ENCODE peak calls at places on chromosomes 6 and 20, in six cellular contexts. L is HCT116, S is breast epithelium, K is uterus, O is right lobe of liver, M is thyroid gland. H is an unnamed sample.

GRCh38 chr6:127812985-127813681 is 87.7 kb downstream of the THEMIS start:
- DNase-seq in K (no peak), S (no peak), L (no peak), O (no peak), M (no peak), H (no peak)

GRCh38 chr20:23595941-23596340 is 9.8 kb downstream of the CST9 start:
- DNase-seq in M (no peak), S (no peak), K (no peak), O (no peak), L (no peak), H (no peak)

GRCh38 chr6:53929340-53930120 is 134.7 kb downstream of the LRRC1 start:
- DNase-seq in M (peak), O (no peak), K (no peak), L (peak), S (no peak), H (no peak)

GRCh38 chr6:52712136-52712535 is 41.2 kb downstream of the TMEM14A start:
- DNase-seq in M (no peak), K (no peak), S (no peak), O (no peak), L (no peak), H (no peak)

GRCh38 chr6:159252955-159253508 is 83.8 kb downstream of the FNDC1 start:
- DNase-seq in L (peak), M (peak), O (no peak), S (no peak), K (peak), H (peak)

GRCh38 chr6:9086331-9086730 is 651.0 kb upstream of the SLC35B3 start:
- DNase-seq in L (no peak), O (no peak), S (no peak), K (no peak), M (no peak), H (no peak)

GRCh38 chr6:12815884-12816600 is 99.5 kb downstream of the PHACTR1 start:
- DNase-seq in S (no peak), K (no peak), L (no peak), O (no peak), M (no peak), H (no peak)

GRCh38 chr6:161094904-161095440 is 103.4 kb downstream of the MAP3K4 start:
- DNase-seq in L (no peak), S (no peak), M (no peak), K (no peak), O (no peak), H (no peak)

GRCh38 chr20:52493177-52493711 is 301.7 kb upstream of the ZFP64 start:
- DNase-seq in K (peak), O (no peak), S (no peak), M (no peak), L (no peak), H (peak)

GRCh38 chr20:3691306-3691705 is 9.5 kb upstream of the ADAM33 start:
- DNase-seq in O (no peak), S (no peak), K (no peak), L (no peak), M (no peak), H (no peak)

GRCh38 chr6:73231986-73232391 is 6.7 kb upstream of the KHDC1L start:
- DNase-seq in L (no peak), S (no peak), K (no peak), M (no peak), O (no peak), H (no peak)

GRCh38 chr20:21503345-21503744 is 10.5 kb downstream of the NKX2-2 start:
- DNase-seq in M (no peak), L (no peak), O (no peak), K (no peak), S (no peak), H (no peak)

GRCh38 chr6:13378669-13379590 is 50.6 kb upstream of the TBC1D7 start:
- DNase-seq in O (no peak), L (no peak), K (no peak), S (no peak), M (no peak), H (peak)

GRCh38 chr20:52303281-52303950 is 111.8 kb upstream of the ZFP64 start:
- DNase-seq in M (no peak), O (no peak), L (no peak), S (no peak), K (no peak), H (no peak)

GRCh38 chr6:137873273-137873762 is 6.3 kb downstream of the TNFAIP3 start:
- DNase-seq in S (peak), M (peak), K (peak), O (peak), L (no peak), H (peak)

GRCh38 chr20:58478141-58478805 is 36.9 kb downstream of the APCDD1L start:
- DNase-seq in L (no peak), M (no peak), O (no peak), K (no peak), S (no peak), H (no peak)

GRCh38 chr6:31680841-31681671 is at the start of gene LY6G5C:
- DNase-seq in K (peak), O (peak), M (peak), S (peak), L (peak), H (peak)

GRCh38 chr20:57457243-57457761 is 66.1 kb downstream of the RBM38 start:
- DNase-seq in K (no peak), O (no peak), S (no peak), M (peak), L (no peak), H (no peak)

GRCh38 chr6:156410649-156411048 is 366.5 kb upstream of the ARID1B start:
- DNase-seq in L (no peak), M (no peak), O (no peak), K (no peak), S (no peak), H (no peak)

GRCh38 chr6:105993769-105994521 is 92.2 kb upstream of the PRDM1 start:
- DNase-seq in O (peak), M (peak), K (peak), S (no peak), L (no peak), H (no peak)

GRCh38 chr6:81515562-81516453 is 236.7 kb downstream of the TENT5A start:
- DNase-seq in O (no peak), S (no peak), L (no peak), M (no peak), K (peak), H (no peak)

GRCh38 chr20:12925214-12925755 is 83.5 kb upstream of the SPTLC3 start:
- DNase-seq in O (peak), M (peak), S (no peak), K (peak), L (peak), H (peak)

GRCh38 chr20:60224914-60225313 is 266.7 kb downstream of the CDH26 start:
- DNase-seq in L (no peak), O (no peak), S (no peak), M (no peak), K (no peak), H (no peak)

GRCh38 chr6:24991748-24992467 is 56.1 kb upstream of the RIPOR2 start:
- DNase-seq in S (no peak), L (peak), K (peak), M (peak), O (no peak), H (peak)

GRCh38 chr20:63090682-63091571 is 84.2 kb upstream of the BHLHE23 start:
- DNase-seq in K (peak), S (no peak), L (no peak), M (no peak), O (peak), H (no peak)

GRCh38 chr6:37283786-37284185 is 25.8 kb upstream of the TMEM217 start:
- DNase-seq in L (no peak), S (no peak), K (peak), M (peak), O (peak), H (peak)

GRCh38 chr6:45741437-45742166 is 274.1 kb downstream of the CLIC5 start:
- DNase-seq in S (peak), L (no peak), K (no peak), O (no peak), M (no peak), H (no peak)

GRCh38 chr6:20839624-20840023 is 305.4 kb downstream of the CDKAL1 start:
- DNase-seq in L (no peak), K (no peak), S (no peak), O (no peak), M (no peak), H (no peak)

GRCh38 chr6:64081459-64081858 is 445.9 kb downstream of the PHF3 start:
- DNase-seq in S (no peak), K (no peak), L (no peak), O (no peak), M (no peak), H (no peak)

GRCh38 chr6:141830530-141830929 is 302.2 kb upstream of the GJE1 start:
- DNase-seq in O (no peak), L (no peak), M (no peak), K (no peak), S (no peak), H (no peak)

GRCh38 chr6:33317668-33318425 is at the start of gene ZBTB22:
- DNase-seq in S (peak), K (peak), M (peak), O (peak), L (peak), H (peak)

GRCh38 chr6:113328886-113329381 is 528.2 kb upstream of the MARCKS start:
- DNase-seq in K (peak), S (no peak), O (no peak), L (no peak), M (no peak), H (no peak)

GRCh38 chr6:44248579-44248978 is 1.7 kb downstream of the HSP90AB1 start:
- DNase-seq in K (no peak), L (no peak), S (no peak), M (no peak), O (no peak), H (no peak)

GRCh38 chr6:44247338-44248302 is 719 bp downstream of the HSP90AB1 start:
- DNase-seq in M (peak), K (peak), S (peak), L (no peak), O (peak), H (peak)

GRCh38 chr6:44245912-44246662 is 814 bp upstream of the HSP90AB1 start:
- DNase-seq in K (peak), O (peak), S (peak), L (peak), M (peak), H (peak)

GRCh38 chr6:44245391-44245911 is 1.4 kb upstream of the HSP90AB1 start:
- DNase-seq in K (no peak), L (no peak), S (no peak), M (no peak), O (no peak), H (no peak)

DNA sequence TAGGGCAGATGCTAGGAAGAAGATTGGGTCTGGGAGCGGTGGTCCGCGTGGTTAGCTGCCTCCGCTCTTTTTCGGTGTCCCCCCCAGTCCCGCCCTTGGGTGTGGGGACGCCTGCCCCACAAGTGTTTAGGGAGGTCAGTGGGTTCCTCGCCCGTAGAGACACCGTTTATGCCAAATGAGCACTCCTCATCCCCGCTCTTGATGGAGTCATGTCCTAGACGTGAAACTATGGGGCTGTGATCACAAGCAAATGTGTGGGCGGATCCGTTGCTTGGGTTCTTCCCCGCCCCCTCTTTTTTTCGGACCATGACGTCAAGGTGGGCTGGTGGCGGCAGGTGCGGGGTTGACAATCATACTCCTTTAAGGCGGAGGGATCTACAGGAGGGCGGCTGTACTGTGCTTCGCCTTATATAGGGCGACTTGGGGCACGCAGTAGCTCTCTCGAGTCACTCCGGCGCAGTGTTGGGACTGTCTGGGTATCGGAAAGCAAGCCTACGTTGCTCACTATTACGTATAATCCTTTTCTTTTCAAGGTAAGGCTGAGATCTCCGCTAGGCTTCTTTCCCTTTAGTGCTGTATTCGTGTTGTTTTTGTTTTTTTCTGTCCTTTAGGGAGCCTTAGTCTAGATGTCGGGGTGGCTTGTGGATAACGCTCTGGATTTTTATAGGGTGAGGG is at the start of gene HSP90AB1:
- DNase-seq in K (peak), L (peak), M (peak), S (peak), O (peak), H (peak)
- TF ChIP-seq POLR2A in K (peak), L (peak), M (peak), S (peak), O (peak), H (peak)

DNA sequence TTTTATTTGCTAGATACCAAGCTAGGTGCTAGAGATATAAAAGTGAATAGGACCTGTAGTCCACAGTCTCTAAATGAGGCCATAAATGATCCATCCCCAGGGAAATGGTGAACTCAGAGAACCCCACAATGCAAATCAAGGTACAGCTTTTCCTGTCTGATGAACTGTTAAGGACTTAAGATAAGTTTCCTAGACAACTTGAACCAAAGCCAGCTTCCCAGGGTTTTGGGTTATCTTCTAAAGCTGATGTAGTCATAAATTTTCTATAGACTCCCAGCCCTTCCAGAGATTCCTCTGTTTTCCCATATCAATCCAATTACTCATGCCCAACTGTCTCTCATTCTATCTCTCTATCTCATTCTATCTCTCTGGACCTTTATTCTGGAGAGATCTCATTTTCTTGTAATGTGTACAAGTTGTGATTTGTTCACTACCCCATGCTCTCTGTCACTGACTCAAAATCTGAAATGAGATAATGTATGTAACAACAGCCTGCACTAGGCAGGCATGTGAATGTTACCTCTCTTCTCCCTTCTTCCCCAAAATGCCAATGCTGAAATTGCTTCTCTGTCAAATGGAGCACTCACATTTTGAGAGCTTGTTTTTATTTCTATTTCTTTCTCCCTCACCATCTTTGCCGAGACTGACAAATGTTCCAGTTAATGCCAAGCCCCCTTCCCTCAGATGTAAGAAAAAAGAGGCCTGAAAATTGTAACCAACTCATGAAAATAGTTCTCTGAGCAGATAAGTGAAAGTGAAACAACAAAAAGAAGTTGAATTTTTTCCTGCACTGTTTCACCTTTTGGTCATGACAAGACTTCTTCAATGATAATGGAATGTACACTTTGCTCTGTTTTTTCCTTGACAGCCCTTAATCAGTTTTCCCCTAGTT is 279.9 kb downstream of the SLC35F1 start:
- DNase-seq in O (no peak), S (no peak), L (no peak), M (no peak), K (no peak), H (no peak)
- H3K4me3 ChIP-seq in O (no peak), S (peak), L (no peak), M (no peak), K (no peak), H (no peak)

DNA sequence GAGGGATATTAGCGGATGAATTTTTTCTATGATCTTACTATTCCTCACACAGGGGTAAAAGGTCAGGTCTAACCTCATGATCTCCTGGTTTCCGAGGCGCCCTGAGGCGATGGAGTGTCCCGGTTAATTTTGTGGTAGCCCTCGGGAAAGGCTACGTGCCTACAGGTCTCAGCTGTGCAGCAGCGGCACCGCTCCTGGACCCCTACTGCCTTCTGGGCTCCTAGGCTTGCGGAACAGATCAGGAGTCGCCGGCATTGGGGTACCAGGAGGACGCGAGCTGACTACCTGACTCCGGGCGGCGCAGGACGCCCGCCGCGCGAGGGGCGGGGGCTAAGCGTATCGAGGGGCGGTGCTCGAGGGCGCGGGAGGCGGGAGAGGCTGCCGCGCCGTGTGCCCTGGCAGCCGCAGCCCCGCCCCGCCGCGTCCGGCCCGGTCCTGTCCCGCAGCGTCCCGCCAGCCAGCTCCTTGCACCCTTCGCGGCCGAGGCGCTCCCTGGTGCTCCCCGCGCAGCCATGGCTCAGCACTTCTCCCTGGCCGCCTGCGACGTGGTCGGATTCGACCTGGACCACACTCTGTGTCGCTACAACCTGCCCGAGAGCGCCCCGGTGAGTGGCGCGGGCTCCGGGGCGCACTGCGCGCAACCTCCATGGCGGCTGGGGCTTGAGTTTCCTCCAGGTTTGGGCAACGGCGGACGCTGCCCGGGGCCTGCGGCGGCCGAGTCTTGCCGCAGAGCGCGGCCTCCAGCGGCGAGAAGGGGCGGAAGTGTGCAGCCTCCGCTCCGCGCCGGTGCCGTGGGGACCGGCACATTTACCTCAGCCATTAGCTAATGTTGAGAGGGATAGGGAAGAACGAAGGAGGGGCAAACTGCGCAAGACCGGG is at the start of gene NT5DC1:
- DNase-seq in K (peak), O (peak), S (peak), L (peak), M (peak), H (peak)
- TF ChIP-seq POLR2A in K (peak), O (peak), S (no peak), L (peak), M (peak), H (peak)

DNA sequence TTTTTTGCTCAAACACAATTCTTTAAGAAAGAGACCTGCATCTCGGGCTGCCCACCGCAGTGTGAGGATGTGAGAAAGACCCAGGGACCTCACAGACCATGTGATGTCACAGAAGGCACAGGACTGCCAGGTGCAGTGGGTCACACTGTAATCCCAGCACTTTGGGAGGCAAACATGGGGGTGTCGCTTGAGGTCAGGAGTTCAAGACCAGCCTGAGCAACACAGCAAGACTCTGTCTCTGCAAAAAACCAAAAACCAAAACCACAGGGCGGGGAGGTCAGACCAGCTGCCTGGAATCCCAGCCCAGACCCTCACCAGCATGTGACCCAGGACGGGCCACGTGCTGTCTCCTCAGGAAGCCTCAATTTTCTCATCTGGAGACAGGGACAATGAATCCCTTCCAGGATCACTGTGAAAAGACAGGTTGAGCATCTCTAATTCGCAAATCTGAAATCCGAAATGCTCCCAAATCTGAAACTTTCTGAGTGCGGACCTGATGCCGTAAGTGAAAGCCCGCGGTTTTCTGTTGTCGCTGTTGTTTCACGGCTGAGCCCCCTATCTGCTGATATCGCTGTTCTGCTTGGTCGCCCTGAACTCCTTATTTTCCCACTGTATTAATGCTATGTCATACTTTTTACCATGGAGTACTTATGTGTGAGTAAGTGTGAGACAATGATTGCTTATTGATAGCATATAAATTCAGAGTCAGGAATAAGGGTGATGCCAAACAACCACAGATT is 159.5 kb upstream of the PTPN1 start:
- DNase-seq in M (no peak), L (no peak), O (no peak), S (no peak), K (no peak), H (no peak)
- H3K4me3 ChIP-seq in M (no peak), L (no peak), O (no peak), S (no peak), K (no peak), H (no peak)

H was measured in prostate gland.